ENCODE peak calls at places on chromosome 7, in six cellular contexts. L is hepatocyte; Y is ascending aorta; C is CD4-positive, CD25-positive, alpha-beta regulatory T cell; D is osteoblast; U is GM23248. T is an unnamed sample.

GRCh38 chr7:2312272-2312929 is 1.8 kb downstream of the SNX8 start:
- DNase-seq in L (no peak), Y (no peak), C (no peak), D (peak; percentile 41), U (no peak), T (no peak)

GRCh38 chr7:123439186-123439585 is 95.2 kb downstream of the IQUB start:
- DNase-seq in L (no peak), Y (no peak), C (no peak), D (no peak), U (no peak), T (no peak)

GRCh38 chr7:47604496-47604890 is 22.6 kb upstream of the TNS3 start:
- DNase-seq in L (no peak), Y (no peak), C (no peak), D (no peak), U (peak; percentile 37), T (no peak)

GRCh38 chr7:30238721-30239441 is 45.5 kb upstream of the ZNRF2 start:
- DNase-seq in L (peak; percentile 60), Y (peak; percentile 68), C (peak; percentile 50), D (no peak), U (peak; percentile 66), T (peak; percentile 44)

GRCh38 chr7:14902589-14902963 is at the start of gene DGKB:
- DNase-seq in L (peak; percentile 18), Y (no peak), C (no peak), D (peak; percentile 39), U (peak; percentile 69), T (peak; percentile 29)

GRCh38 chr7:149196151-149196704 is 882 bp downstream of the ZNF282 start:
- DNase-seq in L (no peak), Y (no peak), C (peak; percentile 34), D (peak; percentile 75), U (peak; percentile 42), T (peak; percentile 28)

GRCh38 chr7:123615344-123615743 is 13.7 kb downstream of the ASB15 start:
- DNase-seq in L (peak; percentile 57), Y (no peak), C (no peak), D (no peak), U (peak; percentile 64), T (peak; percentile 38)

GRCh38 chr7:159281573-159281972 is 136.9 kb upstream of the VIPR2 start:
- DNase-seq in L (no peak), Y (no peak), C (no peak), D (no peak), U (no peak), T (no peak)

GRCh38 chr7:50652400-50653115 is 87.4 kb upstream of the DDC start:
- DNase-seq in L (no peak), Y (no peak), C (no peak), D (peak; percentile 54), U (no peak), T (no peak)

GRCh38 chr7:75055830-75056431 is 17.7 kb downstream of the RCC1L start:
- DNase-seq in L (no peak), Y (peak; percentile 77), C (no peak), D (peak; percentile 90), U (peak; percentile 42), T (peak; percentile 43)

GRCh38 chr7:154451480-154452457 is 399.6 kb downstream of the DPP6 start:
- DNase-seq in L (no peak), Y (no peak), C (no peak), D (no peak), U (no peak), T (no peak)

GRCh38 chr7:94676431-94676830 is 20.5 kb upstream of the SGCE start:
- DNase-seq in L (no peak), Y (no peak), C (no peak), D (no peak), U (no peak), T (peak; percentile 16)

GRCh38 chr7:30344513-30344912 is 60.1 kb downstream of the ZNRF2 start:
- DNase-seq in L (no peak), Y (no peak), C (no peak), D (no peak), U (no peak), T (no peak)

GRCh38 chr7:75836798-75837197 is 23.2 kb upstream of the CCL24 start:
- DNase-seq in L (no peak), Y (no peak), C (no peak), D (no peak), U (no peak), T (no peak)

GRCh38 chr7:147595076-147595475 is 995.5 kb upstream of the C7orf33 start:
- DNase-seq in L (no peak), Y (no peak), C (no peak), D (peak; percentile 32), U (peak; percentile 15), T (no peak)

GRCh38 chr7:119982884-119983283 is 290.1 kb upstream of the KCND2 start:
- DNase-seq in L (no peak), Y (no peak), C (no peak), D (no peak), U (no peak), T (no peak)

GRCh38 chr7:16433568-16434122 is 12.3 kb upstream of the CRPPA start:
- DNase-seq in L (no peak), Y (no peak), C (no peak), D (no peak), U (no peak), T (no peak)
- H3K4me3 ChIP-seq in L (no peak overlapping the region), Y (no peak overlapping the region), C (no peak overlapping the region), D (peak overlapping the region; percentile 30), U (no peak overlapping the region), T (no peak overlapping the region)

GRCh38 chr7:19110778-19111175 is 6.7 kb downstream of the TWIST1 start:
- DNase-seq in L (no peak), Y (no peak), C (no peak), D (peak; percentile 22), U (peak; percentile 59), T (no peak)
- H3K4me3 ChIP-seq in L (no peak overlapping the region), Y (peak overlapping the region; percentile 81), C (no peak overlapping the region), D (no peak overlapping the region), U (peak overlapping the region; percentile 88), T (peak overlapping the region; percentile 63)

GRCh38 chr7:43679210-43680068 is 49.9 kb downstream of the COA1 start:
- DNase-seq in L (no peak), Y (no peak), C (no peak), D (no peak), U (no peak), T (no peak)
- H3K4me3 ChIP-seq in L (no peak overlapping the region), Y (peak overlapping the region; percentile 9), C (no peak overlapping the region), D (no peak overlapping the region), U (no peak overlapping the region), T (no peak overlapping the region)

GRCh38 chr7:152709307-152710133 is 33.6 kb upstream of the XRCC2 start:
- DNase-seq in L (no peak), Y (no peak), C (no peak), D (no peak), U (peak; percentile 69), T (peak; percentile 38)

GRCh38 chr7:152704796-152705384 is 28.9 kb upstream of the XRCC2 start:
- DNase-seq in L (no peak), Y (no peak), C (no peak), D (no peak), U (no peak), T (no peak)

GRCh38 chr7:152710134-152710404 is 34.1 kb upstream of the XRCC2 start:
- DNase-seq in L (no peak), Y (no peak), C (no peak), D (no peak), U (no peak), T (no peak)

GRCh38 chr7:152711444-152711944 is 35.6 kb upstream of the XRCC2 start:
- DNase-seq in L (no peak), Y (no peak), C (no peak), D (no peak), U (no peak), T (no peak)

GRCh38 chr7:152706465-152706864 is 30.5 kb upstream of the XRCC2 start:
- DNase-seq in L (no peak), Y (no peak), C (no peak), D (no peak), U (peak; percentile 10), T (no peak)
- H3K4me3 ChIP-seq in L (no peak overlapping the region), Y (no peak overlapping the region), C (no peak overlapping the region), D (peak overlapping the region; percentile 64), U (peak overlapping the region; percentile 62), T (peak overlapping the region; percentile 30)

GRCh38 chr7:81299711-81300110 is 380.9 kb upstream of the SEMA3C start:
- DNase-seq in L (no peak), Y (no peak), C (no peak), D (no peak), U (no peak), T (no peak)
- H3K4me3 ChIP-seq in L (no peak overlapping the region), Y (no peak overlapping the region), C (no peak overlapping the region), D (no peak overlapping the region), U (peak overlapping the region; percentile 5), T (no peak overlapping the region)

GRCh38 chr7:12031186-12031585 is 179.9 kb upstream of the TMEM106B start:
- DNase-seq in L (no peak), Y (no peak), C (no peak), D (no peak), U (no peak), T (no peak)

GRCh38 chr7:12031638-12032037 is 179.5 kb upstream of the TMEM106B start:
- DNase-seq in L (peak; percentile 5), Y (no peak), C (no peak), D (no peak), U (peak; percentile 29), T (peak; percentile 40)

GRCh38 chr7:12030116-12030515 is 181.0 kb upstream of the TMEM106B start:
- DNase-seq in L (peak; percentile 7), Y (no peak), C (no peak), D (no peak), U (peak; percentile 25), T (no peak)

GRCh38 chr7:12028508-12028907 is 182.6 kb upstream of the TMEM106B start:
- DNase-seq in L (no peak), Y (no peak), C (no peak), D (no peak), U (peak; percentile 12), T (no peak)

DNA sequence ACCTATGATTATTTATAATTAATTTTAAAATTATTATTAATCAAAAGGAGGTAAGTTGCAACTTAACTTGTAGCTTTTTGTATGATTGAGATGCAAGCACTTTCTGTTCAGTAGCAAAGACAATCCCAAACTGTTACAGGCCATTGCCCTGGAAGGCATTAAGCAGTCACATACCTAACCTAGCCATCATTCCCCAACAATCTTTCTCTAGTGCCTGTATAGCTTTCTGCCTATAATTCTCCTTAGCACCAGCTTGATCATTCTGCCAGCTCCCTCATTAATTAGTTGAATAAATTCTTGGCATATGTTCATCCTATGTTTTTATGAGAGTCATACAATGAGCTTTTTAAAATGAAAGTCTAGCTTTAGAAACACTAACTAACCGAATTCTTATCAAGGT is 178.9 kb upstream of the TMEM106B start:
- DNase-seq in L (no peak), Y (no peak), C (no peak), D (no peak), U (no peak), T (no peak)
- H3K4me3 ChIP-seq in L (no peak overlapping the region), Y (no peak overlapping the region), C (no peak overlapping the region), D (no peak overlapping the region), U (no peak overlapping the region), T (no peak overlapping the region)

GRCh38 chr7:132345730-132346129 is 230.5 kb downstream of the PLXNA4 start:
- DNase-seq in L (no peak), Y (no peak), C (no peak), D (no peak), U (no peak), T (no peak)
- H3K4me3 ChIP-seq in L (no peak overlapping the region), Y (no peak overlapping the region), C (no peak overlapping the region), D (no peak overlapping the region), U (no peak overlapping the region), T (no peak overlapping the region)